ENCODE peak calls at places on chromosomes 12 and 14, in six cellular contexts. O, D, S, I, Q and B are unnamed samples.

GRCh38 chr14:102415671-102416070 is 52.9 kb downstream of the TECPR2 start:
- DNase-seq in O (no peak), D (no peak), S (no peak), I (peak), Q (no peak), B (no peak)

GRCh38 chr14:72745546-72745945 is 148.4 kb downstream of the DPF3 start:
- DNase-seq in O (peak), D (peak), S (no peak), I (no peak), Q (peak), B (peak)

GRCh38 chr12:89350260-89350659 is 2.0 kb downstream of the DUSP6 start:
- DNase-seq in O (no peak), D (no peak), S (no peak), I (no peak), Q (no peak), B (peak)

GRCh38 chr12:100798799-100799198 is 4.2 kb downstream of the ANO4 start:
- DNase-seq in O (no peak), D (no peak), S (no peak), I (no peak), Q (no peak), B (no peak)

GRCh38 chr12:15644700-15645099 is 144.5 kb downstream of the EPS8 start:
- DNase-seq in O (peak), D (peak), S (no peak), I (no peak), Q (no peak), B (no peak)

GRCh38 chr14:61564623-61565091 is 130.7 kb upstream of the HIF1A start:
- DNase-seq in O (peak), D (peak), S (peak), I (no peak), Q (no peak), B (peak)

GRCh38 chr12:124321556-124322270 is 26.8 kb downstream of the RFLNA start:
- DNase-seq in O (peak), D (peak), S (no peak), I (no peak), Q (no peak), B (peak)

GRCh38 chr12:122785503-122785902 is 11.1 kb downstream of the CCDC62 start:
- DNase-seq in O (no peak), D (no peak), S (no peak), I (no peak), Q (no peak), B (no peak)

GRCh38 chr12:87678453-87678852 is 350.7 kb downstream of the C12orf50 start:
- DNase-seq in O (peak), D (peak), S (no peak), I (no peak), Q (no peak), B (peak)

GRCh38 chr14:31819281-31819680 is 257.8 kb upstream of the ARHGAP5 start:
- DNase-seq in O (peak), D (peak), S (no peak), I (no peak), Q (no peak), B (no peak)

GRCh38 chr14:40204441-40205175 is 772.4 kb upstream of the FBXO33 start:
- DNase-seq in O (no peak), D (no peak), S (peak), I (no peak), Q (no peak), B (no peak)

GRCh38 chr12:93896962-93897361 is 219.8 kb downstream of the CRADD start:
- DNase-seq in O (no peak), D (no peak), S (no peak), I (no peak), Q (no peak), B (no peak)

GRCh38 chr12:131944601-131945251 is 5.0 kb upstream of the EP400 start:
- DNase-seq in O (no peak), D (no peak), S (no peak), I (peak), Q (peak), B (no peak)

GRCh38 chr14:23632461-23633159 is 3.6 kb upstream of the DHRS2 start:
- DNase-seq in O (no peak), D (no peak), S (no peak), I (no peak), Q (no peak), B (no peak)

GRCh38 chr12:116597886-116598285 is 38.7 kb downstream of the MAP1LC3B2 start:
- DNase-seq in O (peak), D (no peak), S (no peak), I (no peak), Q (no peak), B (no peak)

GRCh38 chr12:2641209-2641608 is 153.6 kb upstream of the FKBP4 start:
- DNase-seq in O (peak), D (peak), S (no peak), I (peak), Q (no peak), B (peak)

GRCh38 chr12:26295001-26295400 is 99.6 kb downstream of the SSPN start:
- DNase-seq in O (no peak), D (no peak), S (no peak), I (no peak), Q (no peak), B (no peak)

GRCh38 chr12:48084066-48084465 is 21.8 kb downstream of the SENP1 start:
- DNase-seq in O (peak), D (peak), S (no peak), I (no peak), Q (no peak), B (peak)

GRCh38 chr14:92323916-92324818 is 1.2 kb downstream of the SLC24A4 start:
- DNase-seq in O (no peak), D (no peak), S (peak), I (no peak), Q (no peak), B (no peak)

GRCh38 chr12:5522358-5523335 is 90.7 kb downstream of the NTF3 start:
- DNase-seq in O (no peak), D (no peak), S (no peak), I (no peak), Q (no peak), B (no peak)

GRCh38 chr14:89589400-89590128 is 172.5 kb upstream of the FOXN3 start:
- DNase-seq in O (no peak), D (no peak), S (no peak), I (no peak), Q (no peak), B (no peak)

GRCh38 chr14:56119221-56119967 is 1.2 kb downstream of the PELI2 start:
- DNase-seq in O (peak), D (peak), S (peak), I (peak), Q (no peak), B (no peak)

GRCh38 chr14:76828339-76829015 is 2.3 kb downstream of the LRRC74A start:
- DNase-seq in O (peak), D (no peak), S (no peak), I (no peak), Q (no peak), B (no peak)

GRCh38 chr14:36585100-36585499 is 2.7 kb upstream of the NKX2-8 start:
- DNase-seq in O (no peak), D (no peak), S (no peak), I (no peak), Q (no peak), B (no peak)

GRCh38 chr14:78790262-78790661 is 620.1 kb downstream of the NRXN3 start:
- DNase-seq in O (no peak), D (peak), S (no peak), I (no peak), Q (no peak), B (no peak)

GRCh38 chr14:59464651-59465569 is at the start of gene GPR135:
- DNase-seq in O (peak), D (peak), S (peak), I (peak), Q (no peak), B (no peak)

GRCh38 chr14:21268612-21269251 is 510 bp downstream of the HNRNPC start:
- DNase-seq in O (peak), D (peak), S (peak), I (no peak), Q (no peak), B (peak)

GRCh38 chr14:97120204-97121120 is 323.3 kb downstream of the VRK1 start:
- DNase-seq in O (no peak), D (no peak), S (no peak), I (no peak), Q (no peak), B (peak)

GRCh38 chr14:60648169-60648933 is 926 bp downstream of the SIX1 start:
- DNase-seq in O (peak), D (peak), S (peak), I (no peak), Q (no peak), B (no peak)

GRCh38 chr12:131357920-131358319 is 353.0 kb upstream of the SFSWAP start:
- DNase-seq in O (no peak), D (no peak), S (no peak), I (no peak), Q (no peak), B (no peak)

GRCh38 chr12:49893753-49894752 is 9.6 kb downstream of the FAIM2 start:
- DNase-seq in O (peak), D (peak), S (no peak), I (no peak), Q (no peak), B (peak)

GRCh38 chr12:95859947-95860850 is 1.4 kb downstream of the SNRPF start:
- DNase-seq in O (no peak), D (no peak), S (no peak), I (no peak), Q (no peak), B (no peak)

DNA sequence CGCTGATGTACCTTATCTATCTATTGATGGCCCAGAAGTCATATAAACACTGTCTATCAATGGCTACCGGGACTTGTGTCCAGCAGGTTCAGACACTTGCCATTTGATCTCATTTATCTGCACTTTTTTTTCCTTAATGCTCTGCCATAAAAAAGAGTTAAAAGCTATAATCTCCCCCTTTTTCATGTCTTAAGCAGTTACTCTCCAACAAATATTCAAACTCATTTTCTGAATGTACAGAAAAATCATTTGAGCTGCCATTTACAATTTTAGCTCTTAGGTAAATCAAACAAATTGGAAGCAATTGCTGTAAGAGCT is 101.4 kb downstream of the SLC8A3 start:
- DNase-seq in O (no peak), D (no peak), S (no peak), I (no peak), Q (no peak), B (no peak)
- TF ChIP-seq CTCF in O (no peak), D (no peak), S (no peak), I (no peak), Q (no peak), B (no peak)

GRCh38 chr14:94540031-94540794 is 21.0 kb upstream of the SERPINA4 start:
- DNase-seq in O (peak), D (peak), S (no peak), I (no peak), Q (peak), B (no peak)
- TF ChIP-seq CTCF in O (no peak), D (no peak), S (no peak), I (no peak), Q (no peak), B (no peak)

GRCh38 chr14:64060648-64061096 is 207.9 kb downstream of the SYNE2 start:
- DNase-seq in O (peak), D (peak), S (peak), I (no peak), Q (no peak), B (peak)
- TF ChIP-seq CTCF in O (peak), D (peak), S (peak), I (no peak), Q (no peak), B (peak)

GRCh38 chr12:51890511-51891171 is 2.7 kb downstream of the ANKRD33 start:
- DNase-seq in O (no peak), D (no peak), S (no peak), I (no peak), Q (no peak), B (no peak)
- TF ChIP-seq CTCF in O (no peak), D (no peak), S (no peak), I (no peak), Q (no peak), B (no peak)

GRCh38 chr12:63083046-63083445 is 68.0 kb downstream of the AVPR1A start:
- DNase-seq in O (no peak), D (no peak), S (no peak), I (no peak), Q (no peak), B (no peak)

GRCh38 chr12:63084501-63084900 is 66.5 kb downstream of the AVPR1A start:
- DNase-seq in O (no peak), D (no peak), S (no peak), I (no peak), Q (no peak), B (no peak)

GRCh38 chr12:63085120-63085519 is 65.9 kb downstream of the AVPR1A start:
- DNase-seq in O (no peak), D (no peak), S (no peak), I (no peak), Q (no peak), B (no peak)

GRCh38 chr12:63090716-63091115 is 60.3 kb downstream of the AVPR1A start:
- DNase-seq in O (no peak), D (no peak), S (no peak), I (peak), Q (no peak), B (no peak)

DNA sequence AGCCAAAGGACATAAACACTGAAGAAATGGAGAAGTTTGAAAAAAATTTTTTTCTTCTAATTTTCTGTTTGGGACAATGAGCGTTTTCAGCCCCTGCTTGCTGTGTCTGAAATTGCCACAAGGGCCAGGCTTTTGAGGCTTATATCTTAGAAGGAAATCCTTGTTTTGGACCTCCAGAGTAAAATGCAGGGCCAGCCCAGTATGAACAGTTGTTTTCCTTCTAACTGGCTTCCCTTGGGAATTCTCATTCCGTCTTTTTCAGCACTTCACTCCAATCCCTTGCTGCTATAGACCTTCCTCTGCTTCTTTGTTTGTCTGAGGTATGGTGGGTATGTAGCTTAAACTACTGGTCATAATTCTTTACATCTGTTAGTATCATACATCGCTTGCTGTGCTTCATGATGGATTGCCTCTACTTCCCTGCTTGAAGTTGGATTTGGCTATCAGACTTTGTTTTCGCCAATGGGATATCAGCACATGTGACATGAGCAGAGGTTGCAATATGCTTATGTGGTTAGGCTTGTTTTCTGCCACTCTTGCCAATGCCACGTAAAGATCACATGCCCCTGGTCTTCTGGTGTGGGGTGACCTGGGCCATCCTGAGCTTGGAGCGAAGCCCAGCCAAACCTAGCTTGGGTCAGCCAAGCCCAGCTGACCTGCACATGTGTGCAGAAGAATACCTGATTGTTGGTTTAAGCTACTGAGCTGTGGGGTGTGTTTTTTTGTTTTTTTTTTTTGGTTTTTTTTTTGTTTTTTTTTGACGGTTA is 64.7 kb downstream of the AVPR1A start:
- DNase-seq in O (no peak), D (no peak), S (no peak), I (no peak), Q (no peak), B (no peak)
- TF ChIP-seq CTCF in O (no peak), D (no peak), S (no peak), I (no peak), Q (no peak), B (no peak)